ENCODE peak calls at places on chromosomes 1 and 21, in nine cellular contexts. G is stimulated activated CD4-positive, alpha-beta T cell treated with anti-CD3 and anti-CD28 coated beads, Interleukin-1b, Interleukin-23, amount 100 ng/mL, for 24 hours; W is T-helper 2 cell; F is CD8-positive, alpha-beta memory T cell; Y is A549; L is stimulated activated CD8-positive, alpha-beta memory T cell treated with anti-CD3 and anti-CD28 coated beads, Interleukin-4, amount 100 ng/mL, for 1 hour; A is HTR-8/SVneo; O is AML-193; V is KG1. K is an unnamed sample.
A peak's percentile ranks its signal among the peaks of the same experiment; 100 is the strongest.

GRCh38 chr1:181793826-181794225 is 267.7 kb downstream of the ZNF648 start:
- DNase-seq in G (no peak), W (no peak), F (no peak), Y (no peak), L (no peak), A (no peak), O (no peak), V (no peak), K (no peak)

GRCh38 chr1:78691995-78692747 is 42.5 kb downstream of the IFI44 start:
- DNase-seq in G (no peak), W (no peak), F (no peak), Y (peak; percentile 2), L (no peak), A (no peak), O (no peak), V (no peak), K (no peak)

GRCh38 chr21:42149656-42150457 is 69.1 kb upstream of the ABCG1 start:
- DNase-seq in G (no peak), W (no peak), F (no peak), Y (no peak), L (no peak), A (no peak), O (no peak), V (no peak), K (peak; percentile 7)

GRCh38 chr1:185911978-185912377 is 177.8 kb downstream of the HMCN1 start:
- DNase-seq in G (no peak), W (no peak), F (no peak), Y (no peak), L (no peak), A (no peak), O (no peak), V (no peak), K (no peak)

GRCh38 chr1:16371725-16372124 is 4.7 kb downstream of the SZRD1 start:
- DNase-seq in G (no peak), W (no peak), F (no peak), Y (peak; percentile 39), L (no peak), A (no peak), O (peak; percentile 62), V (no peak), K (peak; percentile 14)

GRCh38 chr1:211648980-211649934 is 26.2 kb downstream of the NEK2 start:
- DNase-seq in G (no peak), W (no peak), F (no peak), Y (peak; percentile 68), L (no peak), A (no peak), O (no peak), V (no peak), K (peak; percentile 47)

GRCh38 chr1:114669562-114670082 is at the start of gene DENND2C:
- DNase-seq in G (no peak), W (no peak), F (no peak), Y (no peak), L (no peak), A (no peak), O (no peak), V (no peak), K (no peak)

GRCh38 chr1:175042650-175043049 is 19.4 kb upstream of the MRPS14 start:
- DNase-seq in G (no peak), W (no peak), F (no peak), Y (no peak), L (no peak), A (no peak), O (no peak), V (no peak), K (no peak)

GRCh38 chr1:87024936-87025537 is 110.6 kb downstream of the HS2ST1 start:
- DNase-seq in G (no peak), W (no peak), F (no peak), Y (peak; percentile 40), L (no peak), A (peak; percentile 22), O (peak; percentile 31), V (no peak), K (no peak)

GRCh38 chr1:58997060-58997411 is 213.2 kb upstream of the JUN start:
- DNase-seq in G (no peak), W (no peak), F (no peak), Y (no peak), L (no peak), A (no peak), O (no peak), V (no peak), K (no peak)

GRCh38 chr21:23017989-23018388 is 2019.8 kb downstream of the NCAM2 start:
- DNase-seq in G (no peak), W (no peak), F (no peak), Y (no peak), L (no peak), A (no peak), O (no peak), V (no peak), K (no peak)

GRCh38 chr1:168945870-168946269 is 160.6 kb upstream of the ATP1B1 start:
- DNase-seq in G (no peak), W (no peak), F (no peak), Y (no peak), L (no peak), A (no peak), O (no peak), V (no peak), K (peak; percentile 60)

GRCh38 chr1:42825058-42825851 is 8.1 kb upstream of the SVBP start:
- DNase-seq in G (no peak), W (no peak), F (no peak), Y (no peak), L (no peak), A (no peak), O (no peak), V (no peak), K (no peak)

GRCh38 chr1:101388904-101389546 is 152.2 kb downstream of the S1PR1 start:
- DNase-seq in G (no peak), W (no peak), F (no peak), Y (no peak), L (no peak), A (no peak), O (no peak), V (no peak), K (no peak)